ENCODE peak calls at places on chromosomes 12 and 14, in eight cellular contexts. Y is GM23248, O is neural progenitor cell, P is IMR-90, V is H9, R is SK-N-SH, C is MM.1S, Q is mesendoderm. H is an unnamed sample.

GRCh38 chr12:111841236-111841749 is 735 bp upstream of the MAPKAPK5 start:
- DNase-seq in Q (no peak), V (no peak), Y (peak), P (no peak), R (peak), C (no peak), O (no peak), H (no peak)

GRCh38 chr12:11981174-11981733 is 89.5 kb upstream of the BCL2L14 start:
- DNase-seq in C (peak), Q (no peak), P (no peak), R (no peak), V (no peak), O (no peak), Y (peak), H (no peak)

GRCh38 chr12:49929581-49929980 is 21.0 kb upstream of the AQP2 start:
- DNase-seq in R (no peak), Y (no peak), Q (no peak), O (no peak), P (no peak), C (no peak), V (peak), H (no peak)

GRCh38 chr12:106170285-106170684 is 31.5 kb upstream of the NUAK1 start:
- DNase-seq in V (no peak), O (no peak), R (no peak), Y (peak), Q (no peak), C (peak), P (peak), H (no peak)

GRCh38 chr12:81758421-81759214 is 532 bp downstream of the PPFIA2 start:
- DNase-seq in P (no peak), Y (peak), R (peak), O (peak), V (peak), Q (peak), C (peak), H (no peak)

GRCh38 chr14:52033131-52033642 is 35.7 kb downstream of the NID2 start:
- DNase-seq in O (peak), C (no peak), R (no peak), Y (peak), Q (peak), V (no peak), P (peak), H (no peak)

GRCh38 chr12:71092290-71092689 is 65.5 kb downstream of the TSPAN8 start:
- DNase-seq in P (peak), C (no peak), Q (peak), O (no peak), V (no peak), Y (no peak), R (no peak), H (no peak)

GRCh38 chr12:19434538-19434937 is 4.8 kb upstream of the AEBP2 start:
- DNase-seq in O (no peak), V (no peak), Q (no peak), R (no peak), P (no peak), C (no peak), Y (no peak), H (no peak)

GRCh38 chr12:60205500-60205899 is 609.7 kb downstream of the SLC16A7 start:
- DNase-seq in Q (peak), P (peak), O (peak), Y (peak), C (no peak), V (no peak), R (no peak), H (no peak)

GRCh38 chr12:66482880-66483279 is 180.6 kb downstream of the HELB start:
- DNase-seq in Q (no peak), O (no peak), R (no peak), Y (no peak), C (no peak), P (no peak), V (no peak), H (no peak)

GRCh38 chr14:93857500-93857899 is 69.2 kb upstream of the PRIMA1 start:
- DNase-seq in V (peak), P (no peak), C (no peak), O (peak), Q (peak), Y (no peak), R (no peak), H (no peak)

GRCh38 chr14:93858896-93859295 is 68.2 kb upstream of the FAM181A start:
- DNase-seq in O (no peak), Q (no peak), V (no peak), R (no peak), P (no peak), C (no peak), Y (no peak), H (no peak)

GRCh38 chr14:93861846-93862641 is 65.1 kb upstream of the FAM181A start:
- DNase-seq in C (no peak), R (no peak), Q (no peak), P (no peak), Y (no peak), O (no peak), V (no peak), H (no peak)

GRCh38 chr14:93859957-93860356 is 67.2 kb upstream of the FAM181A start:
- DNase-seq in V (no peak), P (no peak), O (no peak), C (no peak), Q (no peak), Y (peak), R (peak), H (no peak)

DNA sequence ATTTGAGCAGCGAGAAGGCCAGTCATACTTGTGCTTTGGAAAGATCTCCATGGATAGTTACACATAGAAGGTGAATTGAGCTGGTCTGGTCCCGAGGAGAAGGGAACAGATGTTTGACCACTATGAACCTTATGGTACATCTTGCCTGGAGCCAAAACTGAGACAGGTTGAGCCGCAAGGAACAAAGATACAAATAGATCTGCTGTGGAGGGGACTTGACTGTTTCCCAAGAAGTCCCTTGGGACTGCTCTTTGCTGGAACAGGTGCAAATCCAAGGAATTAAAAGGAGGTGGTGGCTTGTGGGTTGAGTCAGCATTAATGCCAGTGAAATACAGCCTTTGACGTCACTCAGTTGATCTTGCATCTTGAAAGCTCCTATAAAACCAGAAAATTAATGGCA is 68.8 kb upstream of the PRIMA1 start:
- DNase-seq in V (no peak), R (no peak), Q (no peak), C (no peak), P (no peak), O (no peak), Y (no peak), H (no peak)
- H3K4me2 ChIP-seq in V (no peak), R (no peak), Q (no peak), C (no peak), P (no peak), O (no peak), Y (no peak), H (no peak)

DNA sequence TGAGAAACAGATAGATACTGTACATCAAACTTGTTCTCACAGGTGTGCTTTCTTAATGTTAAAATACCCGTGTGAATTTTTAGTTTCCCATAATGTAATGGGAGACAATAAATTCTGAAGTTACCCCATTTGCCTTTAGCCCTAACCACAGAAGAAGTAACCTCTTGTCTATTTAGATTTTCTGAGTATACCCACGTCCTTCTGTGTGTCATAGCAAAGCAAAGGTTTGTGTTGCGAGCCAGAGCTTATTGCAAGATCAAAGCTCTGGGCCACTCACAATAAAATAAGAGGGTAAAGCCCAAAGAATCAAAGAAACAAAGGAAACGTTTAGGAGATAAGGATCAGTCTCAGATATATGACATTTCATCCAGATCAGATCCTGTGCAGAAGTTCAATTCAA is 73.9 kb downstream of the BMP4 start:
- DNase-seq in Q (no peak), C (no peak), P (peak), V (no peak), O (no peak), R (no peak), Y (no peak), H (no peak)
- H3K9ac ChIP-seq in Q (no peak), C (no peak), P (no peak), V (no peak), O (no peak), R (no peak), Y (no peak), H (no peak)

GRCh38 chr12:109952160-109952858 is 43.9 kb downstream of the GIT2 start:
- DNase-seq in R (no peak), Q (no peak), Y (no peak), V (no peak), O (no peak), P (no peak), C (no peak), H (no peak)
- H3K27ac ChIP-seq in R (peak), Q (no peak), Y (peak), V (no peak), O (no peak), P (peak), C (no peak), H (no peak)

GRCh38 chr14:98184467-98184866 is 1087.5 kb downstream of the BCL11B start:
- DNase-seq in V (no peak), P (no peak), Y (no peak), R (no peak), C (no peak), O (no peak), Q (no peak), H (no peak)

GRCh38 chr14:98183556-98183955 is 1088.4 kb downstream of the BCL11B start:
- DNase-seq in V (no peak), P (no peak), Y (no peak), R (no peak), Q (no peak), O (no peak), C (no peak), H (no peak)

GRCh38 chr14:98182385-98183055 is 1089.5 kb downstream of the BCL11B start:
- DNase-seq in O (no peak), V (no peak), P (no peak), Y (peak), Q (no peak), C (no peak), R (no peak), H (no peak)

GRCh38 chr14:98185036-98185435 is 1087.0 kb downstream of the BCL11B start:
- DNase-seq in P (no peak), C (no peak), O (no peak), V (no peak), R (no peak), Q (no peak), Y (no peak), H (no peak)

DNA sequence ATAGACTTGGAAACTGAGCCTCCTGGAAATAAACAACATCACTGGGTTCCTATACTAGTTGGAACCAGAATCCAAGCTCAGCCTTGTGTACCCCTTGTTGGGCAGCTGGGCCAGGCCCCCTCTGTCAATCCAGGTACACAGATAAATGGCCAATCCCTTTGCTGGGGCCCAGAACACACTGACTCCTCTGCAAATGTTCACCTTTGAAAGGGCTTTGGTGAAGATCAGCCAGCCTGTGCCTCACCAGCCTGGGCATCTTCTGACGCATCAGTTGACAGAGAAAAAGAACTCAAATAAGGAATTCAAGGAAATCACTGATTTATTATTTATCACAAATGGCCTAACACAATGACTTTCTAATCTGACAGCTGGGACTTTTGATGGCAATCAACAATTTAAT is 1090.2 kb downstream of the BCL11B start:
- DNase-seq in P (no peak), V (no peak), Y (no peak), Q (no peak), O (no peak), R (no peak), C (no peak), H (no peak)
- H3K4me2 ChIP-seq in P (no peak), V (no peak), Y (no peak), Q (no peak), O (no peak), R (no peak), C (no peak), H (no peak)

GRCh38 chr14:101825797-101826196 is 64.3 kb downstream of the PPP2R5C start:
- DNase-seq in Y (no peak), C (no peak), V (no peak), O (no peak), P (no peak), Q (no peak), R (no peak), H (no peak)
- H3K9ac ChIP-seq in Y (no peak), C (peak), V (no peak), O (no peak), P (no peak), Q (no peak), R (no peak), H (peak)

GRCh38 chr12:121228919-121229650 is 19.2 kb downstream of the P2RX4 start:
- DNase-seq in R (peak), P (no peak), Y (no peak), C (no peak), Q (no peak), O (no peak), V (no peak), H (no peak)
- H3K27ac ChIP-seq in R (no peak), P (no peak), Y (no peak), C (no peak), Q (no peak), O (no peak), V (no peak), H (peak)

GRCh38 chr12:92038476-92038875 is 107.2 kb downstream of the BTG1 start:
- DNase-seq in C (no peak), Y (no peak), P (no peak), V (no peak), Q (no peak), R (no peak), O (no peak), H (no peak)
- H3K4me2 ChIP-seq in C (no peak), Y (no peak), P (no peak), V (no peak), Q (no peak), R (no peak), O (no peak), H (no peak)

GRCh38 chr14:100832311-100832960 is 6.5 kb downstream of the MEG3 start:
- DNase-seq in P (no peak), Y (no peak), C (no peak), O (peak), Q (peak), V (no peak), R (no peak), H (no peak)
- H3K9ac ChIP-seq in P (no peak), Y (no peak), C (no peak), O (no peak), Q (no peak), V (no peak), R (no peak), H (no peak)